ENCODE peak calls at places on chromosomes 13 and 19, in five cellular contexts. L is body of pancreas, N is type B pancreatic cell, A is transverse colon, F is tibial nerve. E is an unnamed sample.
A peak's percentile ranks its signal among the peaks of the same experiment; 100 is the strongest.

GRCh38 chr19:31352782-31353651 is 3.8 kb upstream of the TSHZ3 start:
- DNase-seq in L (no peak), N (no peak), A (no peak), F (no peak), E (no peak)

GRCh38 chr19:13850910-13851753 is 25.8 kb upstream of the NANOS3 start:
- DNase-seq in L (peak; percentile 85), N (no peak), A (peak; percentile 86), F (peak; percentile 80), E (peak; percentile 96)

GRCh38 chr19:49132974-49133609 is 13.7 kb downstream of the PPFIA3 start:
- DNase-seq in L (no peak), N (no peak), A (peak; percentile 58), F (no peak), E (no peak)

GRCh38 chr13:91142572-91142971 is 204.9 kb upstream of the MIR17HG start:
- DNase-seq in L (no peak), N (no peak), A (no peak), F (no peak), E (no peak)

GRCh38 chr19:36151144-36152051 is 849 bp downstream of the COX7A1 start:
- DNase-seq in L (peak; percentile 41), N (no peak), A (no peak), F (peak; percentile 57), E (no peak)

GRCh38 chr19:44717603-44718002 is 18.7 kb downstream of the CEACAM16 start:
- DNase-seq in L (no peak), N (no peak), A (no peak), F (no peak), E (no peak)

GRCh38 chr13:98103942-98104880 is 38.7 kb upstream of the FARP1 start:
- DNase-seq in L (no peak), N (no peak), A (no peak), F (no peak), E (no peak)

GRCh38 chr19:8233370-8233769 is 24.2 kb downstream of the CERS4 start:
- DNase-seq in L (no peak), N (no peak), A (no peak), F (no peak), E (no peak)

GRCh38 chr13:77519808-77520207 is 15.7 kb upstream of the SCEL start:
- DNase-seq in L (no peak), N (no peak), A (no peak), F (no peak), E (no peak)

GRCh38 chr19:43575955-43576451 is 402 bp downstream of the PINLYP start:
- DNase-seq in L (no peak), N (no peak), A (no peak), F (no peak), E (no peak)

GRCh38 chr13:20144141-20144850 is 16.6 kb downstream of the GJA3 start:
- DNase-seq in L (no peak), N (peak; percentile 43), A (no peak), F (no peak), E (peak; percentile 51)

GRCh38 chr19:23056516-23056915 is 53.5 kb upstream of the ZNF728 start:
- DNase-seq in L (no peak), N (no peak), A (no peak), F (no peak), E (no peak)

GRCh38 chr13:27482996-27483395 is 32.6 kb upstream of the MTIF3 start:
- DNase-seq in L (no peak), N (no peak), A (peak; percentile 43), F (no peak), E (no peak)

GRCh38 chr19:50777830-50778303 is 7.6 kb downstream of the GPR32 start:
- DNase-seq in L (no peak), N (no peak), A (no peak), F (no peak), E (no peak)

GRCh38 chr19:6873708-6874431 is 13.5 kb upstream of the ADGRE1 start:
- DNase-seq in L (no peak), N (no peak), A (peak; percentile 42), F (no peak), E (no peak)

GRCh38 chr19:54937926-54938325 is 9.4 kb downstream of the NLRP7 start:
- DNase-seq in L (no peak), N (no peak), A (peak; percentile 8), F (no peak), E (no peak)

GRCh38 chr13:113992276-113993005 is 18.6 kb upstream of the C13orf46 start:
- DNase-seq in L (no peak), N (no peak), A (no peak), F (no peak), E (no peak)

GRCh38 chr13:51623473-51623872 is 39.2 kb downstream of the WDFY2 start:
- DNase-seq in L (no peak), N (no peak), A (no peak), F (no peak), E (no peak)

GRCh38 chr19:15112385-15112784 is 5.2 kb downstream of the SYDE1 start:
- DNase-seq in L (no peak), N (no peak), A (no peak), F (no peak), E (no peak)

GRCh38 chr13:100203696-100204367 is 114.9 kb downstream of the PCCA start:
- DNase-seq in L (no peak), N (no peak), A (no peak), F (no peak), E (no peak)

GRCh38 chr13:21420706-21421105 is 38.4 kb downstream of the ZDHHC20 start:
- DNase-seq in L (no peak), N (no peak), A (no peak), F (no peak), E (no peak)

GRCh38 chr13:95553614-95554385 is 1.3 kb downstream of the CLDN10 start:
- DNase-seq in L (peak; percentile 73), N (no peak), A (no peak), F (no peak), E (no peak)

GRCh38 chr19:49271080-49271753 is 53.8 kb downstream of the SLC6A16 start:
- DNase-seq in L (no peak), N (no peak), A (no peak), F (no peak), E (peak; percentile 13)

GRCh38 chr19:45492627-45493470 is 4.0 kb downstream of the RTN2 start:
- DNase-seq in L (no peak), N (no peak), A (peak; percentile 63), F (no peak), E (no peak)

GRCh38 chr13:49690133-49690989 is 925 bp downstream of the EBPL start:
- DNase-seq in L (peak; percentile 65), N (no peak), A (peak; percentile 31), F (no peak), E (no peak)

GRCh38 chr13:52849727-52850395 is 1.4 kb upstream of the PCDH8 start:
- DNase-seq in L (no peak), N (no peak), A (no peak), F (no peak), E (no peak)

GRCh38 chr13:80584785-80585184 is 243.9 kb upstream of the SPRY2 start:
- DNase-seq in L (no peak), N (no peak), A (no peak), F (no peak), E (no peak)

GRCh38 chr13:51233117-51233826 is 11.1 kb downstream of the FAM124A start:
- DNase-seq in L (no peak), N (no peak), A (no peak), F (no peak), E (no peak)

GRCh38 chr13:90545070-90545840 is 802.2 kb upstream of the MIR17HG start:
- DNase-seq in L (no peak), N (no peak), A (no peak), F (no peak), E (no peak)

GRCh38 chr19:38838208-38838985 is 6.8 kb upstream of the ECH1 start:
- DNase-seq in L (no peak), N (no peak), A (no peak), F (no peak), E (no peak)

GRCh38 chr19:661427-662196 is 1.4 kb downstream of the RNF126 start:
- DNase-seq in L (no peak), N (no peak), A (peak; percentile 71), F (no peak), E (no peak)

GRCh38 chr13:49791753-49792549 is 531 bp downstream of the KPNA3 start:
- DNase-seq in L (peak; percentile 49), N (peak; percentile 75), A (peak; percentile 58), F (no peak), E (peak; percentile 85)

GRCh38 chr19:33293255-33294057 is 8.9 kb downstream of the CEBPA start:
- DNase-seq in L (no peak), N (no peak), A (peak; percentile 54), F (no peak), E (no peak)

GRCh38 chr19:1267441-1268391 is 1.4 kb upstream of the CIRBP start:
- DNase-seq in L (peak; percentile 33), N (no peak), A (no peak), F (no peak), E (no peak)

GRCh38 chr19:19748249-19748938 is 15.5 kb upstream of the ZNF14 start:
- DNase-seq in L (no peak), N (no peak), A (no peak), F (no peak), E (no peak)

GRCh38 chr19:5534787-5535586 is 32.8 kb downstream of the TINCR start:
- DNase-seq in L (no peak), N (no peak), A (no peak), F (no peak), E (no peak)
- TF ChIP-seq CTCF in L (peak; percentile 33), N (peak; percentile 73), A (no peak), F (no peak), E (peak; percentile 48)

DNA sequence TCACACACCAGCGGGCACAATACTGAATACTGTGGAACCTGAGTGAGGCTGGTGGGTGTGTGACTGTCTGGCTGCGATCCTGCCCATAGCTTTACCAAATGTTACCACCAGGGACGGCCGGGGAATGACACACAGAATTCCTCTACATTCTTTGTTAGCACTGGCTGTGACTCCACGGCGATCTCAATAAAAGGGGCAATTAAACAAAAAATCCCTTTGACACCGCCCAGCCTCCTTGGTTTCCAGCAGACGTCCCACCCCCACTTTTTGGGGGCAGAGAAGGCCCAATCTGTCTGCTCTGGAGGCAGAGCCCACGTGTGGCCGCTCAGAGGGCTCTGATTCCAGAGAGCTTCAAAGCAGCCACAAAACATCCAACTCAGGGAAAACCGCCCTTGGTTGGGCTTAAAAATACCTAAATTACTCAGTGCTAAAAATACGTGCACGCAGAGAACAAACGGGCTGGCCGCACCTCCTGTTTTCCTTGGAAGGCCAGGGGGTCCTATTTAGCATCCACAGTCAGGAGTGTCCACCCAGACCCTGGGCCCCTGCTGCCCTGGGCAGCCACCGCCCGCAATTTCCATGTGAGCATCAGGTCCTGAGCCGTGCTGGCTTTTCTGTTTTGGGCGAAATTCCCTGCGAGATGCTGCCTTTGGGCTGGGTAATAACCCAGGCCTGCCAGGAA is 47.8 kb downstream of the GADD45B start:
- DNase-seq in L (no peak), N (no peak), A (no peak), F (no peak), E (no peak)
- TF ChIP-seq CTCF in L (no peak), N (peak; percentile 65), A (no peak), F (no peak), E (peak; percentile 57)

GRCh38 chr13:97026759-97027555 is 32.7 kb upstream of the OXGR1 start:
- DNase-seq in L (no peak), N (no peak), A (no peak), F (no peak), E (no peak)

GRCh38 chr13:97028441-97029299 is 34.4 kb upstream of the OXGR1 start:
- DNase-seq in L (peak; percentile 71), N (no peak), A (peak; percentile 73), F (peak; percentile 60), E (peak; percentile 88)

GRCh38 chr13:97030705-97031452 is 36.6 kb upstream of the OXGR1 start:
- DNase-seq in L (no peak), N (no peak), A (no peak), F (no peak), E (no peak)
- TF ChIP-seq CTCF in L (peak; percentile 20), N (peak; percentile 68), A (peak; percentile 19), F (peak; percentile 16), E (peak; percentile 63)

GRCh38 chr13:73876323-73876722 is 257.9 kb downstream of the KLF12 start:
- DNase-seq in L (no peak), N (no peak), A (no peak), F (no peak), E (no peak)
- TF ChIP-seq CTCF in L (no peak), N (no peak), A (no peak), F (no peak), E (no peak)